ENCODE peak calls at places on chromosomes 3 and 15, in ten cellular contexts. One of them, this sample, is unnamed.
A peak's percentile ranks its signal among the peaks of the same experiment; 100 is the strongest.

GRCh38 chr3:8480699-8481098 is 20.9 kb upstream of the LMCD1 start:
- DNase-seq in GM12865: no peak
- DNase-seq in left cardiac atrium: no peak
- DNase-seq in fibroblast of pulmonary artery: no peak
- DNase-seq in RCC 7860: no peak
- DNase-seq in stimulated activated CD4-positive, alpha-beta T cell treated with anti-CD3 and anti-CD28 coated beads, Interleukin-4, amount 100 ng/mL, for 24 hours: no peak
- DNase-seq in ovary: no peak
- DNase-seq in SW480: no peak
- DNase-seq in midbrain: no peak
- DNase-seq in amygdala: no peak
- DNase-seq in this sample: no peak

GRCh38 chr15:41969851-41970431 is 2.4 kb downstream of the EHD4 start:
- DNase-seq in GM12865: peak; percentile 91
- DNase-seq in left cardiac atrium: no peak
- DNase-seq in fibroblast of pulmonary artery: no peak
- DNase-seq in RCC 7860: peak; percentile 41
- DNase-seq in stimulated activated CD4-positive, alpha-beta T cell treated with anti-CD3 and anti-CD28 coated beads, Interleukin-4, amount 100 ng/mL, for 24 hours: peak; percentile 17
- DNase-seq in ovary: no peak
- DNase-seq in SW480: peak; percentile 51
- DNase-seq in midbrain: no peak
- DNase-seq in amygdala: no peak
- DNase-seq in this sample: no peak

GRCh38 chr15:36218322-36218721 is 361.1 kb upstream of the CDIN1 start:
- DNase-seq in GM12865: no peak
- DNase-seq in left cardiac atrium: no peak
- DNase-seq in fibroblast of pulmonary artery: no peak
- DNase-seq in RCC 7860: no peak
- DNase-seq in stimulated activated CD4-positive, alpha-beta T cell treated with anti-CD3 and anti-CD28 coated beads, Interleukin-4, amount 100 ng/mL, for 24 hours: no peak
- DNase-seq in ovary: no peak
- DNase-seq in SW480: no peak
- DNase-seq in midbrain: no peak
- DNase-seq in amygdala: no peak
- DNase-seq in this sample: no peak

GRCh38 chr3:105067361-105067760 is 299.3 kb upstream of the ALCAM start:
- DNase-seq in GM12865: no peak
- DNase-seq in left cardiac atrium: no peak
- DNase-seq in fibroblast of pulmonary artery: no peak
- DNase-seq in RCC 7860: no peak
- DNase-seq in stimulated activated CD4-positive, alpha-beta T cell treated with anti-CD3 and anti-CD28 coated beads, Interleukin-4, amount 100 ng/mL, for 24 hours: no peak
- DNase-seq in ovary: no peak
- DNase-seq in SW480: no peak
- DNase-seq in midbrain: no peak
- DNase-seq in amygdala: no peak
- DNase-seq in this sample: no peak

GRCh38 chr3:10008588-10009344 is 17.5 kb upstream of the FANCD2 start:
- DNase-seq in GM12865: peak; percentile 85
- DNase-seq in left cardiac atrium: peak; percentile 89
- DNase-seq in fibroblast of pulmonary artery: peak; percentile 76
- DNase-seq in RCC 7860: no peak
- DNase-seq in stimulated activated CD4-positive, alpha-beta T cell treated with anti-CD3 and anti-CD28 coated beads, Interleukin-4, amount 100 ng/mL, for 24 hours: peak; percentile 84
- DNase-seq in ovary: peak; percentile 92
- DNase-seq in SW480: peak; percentile 57
- DNase-seq in midbrain: peak; percentile 75
- DNase-seq in amygdala: peak; percentile 54
- DNase-seq in this sample: peak; percentile 73

GRCh38 chr3:129061077-129061887 is 703 bp downstream of the GP9 start:
- DNase-seq in GM12865: no peak
- DNase-seq in left cardiac atrium: no peak
- DNase-seq in fibroblast of pulmonary artery: no peak
- DNase-seq in RCC 7860: no peak
- DNase-seq in stimulated activated CD4-positive, alpha-beta T cell treated with anti-CD3 and anti-CD28 coated beads, Interleukin-4, amount 100 ng/mL, for 24 hours: no peak
- DNase-seq in ovary: no peak
- DNase-seq in SW480: no peak
- DNase-seq in midbrain: no peak
- DNase-seq in amygdala: no peak
- DNase-seq in this sample: no peak

GRCh38 chr3:131976448-131976847 is 58.4 kb downstream of the CPNE4 start:
- DNase-seq in GM12865: no peak
- DNase-seq in left cardiac atrium: no peak
- DNase-seq in fibroblast of pulmonary artery: no peak
- DNase-seq in RCC 7860: no peak
- DNase-seq in stimulated activated CD4-positive, alpha-beta T cell treated with anti-CD3 and anti-CD28 coated beads, Interleukin-4, amount 100 ng/mL, for 24 hours: no peak
- DNase-seq in ovary: no peak
- DNase-seq in SW480: no peak
- DNase-seq in midbrain: no peak
- DNase-seq in amygdala: no peak
- DNase-seq in this sample: no peak

GRCh38 chr15:77966540-77967290 is 110.8 kb downstream of the TBC1D2B start:
- DNase-seq in GM12865: peak; percentile 57
- DNase-seq in left cardiac atrium: no peak
- DNase-seq in fibroblast of pulmonary artery: peak; percentile 58
- DNase-seq in RCC 7860: peak; percentile 38
- DNase-seq in stimulated activated CD4-positive, alpha-beta T cell treated with anti-CD3 and anti-CD28 coated beads, Interleukin-4, amount 100 ng/mL, for 24 hours: peak; percentile 65
- DNase-seq in ovary: no peak
- DNase-seq in SW480: peak; percentile 47
- DNase-seq in midbrain: peak; percentile 52
- DNase-seq in amygdala: peak; percentile 16
- DNase-seq in this sample: peak; percentile 23

GRCh38 chr15:86079491-86080266 is at the start of gene AGBL1:
- DNase-seq in GM12865: no peak
- DNase-seq in left cardiac atrium: no peak
- DNase-seq in fibroblast of pulmonary artery: no peak
- DNase-seq in RCC 7860: no peak
- DNase-seq in stimulated activated CD4-positive, alpha-beta T cell treated with anti-CD3 and anti-CD28 coated beads, Interleukin-4, amount 100 ng/mL, for 24 hours: no peak
- DNase-seq in ovary: no peak
- DNase-seq in SW480: no peak
- DNase-seq in midbrain: no peak
- DNase-seq in amygdala: no peak
- DNase-seq in this sample: no peak

GRCh38 chr3:27590437-27591320 is 106.5 kb upstream of the SLC4A7 start:
- DNase-seq in GM12865: no peak
- DNase-seq in left cardiac atrium: no peak
- DNase-seq in fibroblast of pulmonary artery: peak; percentile 78
- DNase-seq in RCC 7860: peak; percentile 46
- DNase-seq in stimulated activated CD4-positive, alpha-beta T cell treated with anti-CD3 and anti-CD28 coated beads, Interleukin-4, amount 100 ng/mL, for 24 hours: peak; percentile 21
- DNase-seq in ovary: no peak
- DNase-seq in SW480: no peak
- DNase-seq in midbrain: peak; percentile 38
- DNase-seq in amygdala: no peak
- DNase-seq in this sample: no peak

GRCh38 chr3:148796799-148797198 is 30.8 kb upstream of the CPB1 start:
- DNase-seq in GM12865: no peak
- DNase-seq in left cardiac atrium: no peak
- DNase-seq in fibroblast of pulmonary artery: no peak
- DNase-seq in RCC 7860: no peak
- DNase-seq in stimulated activated CD4-positive, alpha-beta T cell treated with anti-CD3 and anti-CD28 coated beads, Interleukin-4, amount 100 ng/mL, for 24 hours: no peak
- DNase-seq in ovary: no peak
- DNase-seq in SW480: peak; percentile 82
- DNase-seq in midbrain: no peak
- DNase-seq in amygdala: no peak
- DNase-seq in this sample: no peak

GRCh38 chr15:40477703-40478269 is 7.0 kb downstream of the CHST14 start:
- DNase-seq in GM12865: no peak
- DNase-seq in left cardiac atrium: no peak
- DNase-seq in fibroblast of pulmonary artery: no peak
- DNase-seq in RCC 7860: no peak
- DNase-seq in stimulated activated CD4-positive, alpha-beta T cell treated with anti-CD3 and anti-CD28 coated beads, Interleukin-4, amount 100 ng/mL, for 24 hours: no peak
- DNase-seq in ovary: no peak
- DNase-seq in SW480: no peak
- DNase-seq in midbrain: no peak
- DNase-seq in amygdala: no peak
- DNase-seq in this sample: no peak

GRCh38 chr15:69341356-69341755 is 42.6 kb downstream of the PAQR5 start:
- DNase-seq in GM12865: no peak
- DNase-seq in left cardiac atrium: no peak
- DNase-seq in fibroblast of pulmonary artery: no peak
- DNase-seq in RCC 7860: no peak
- DNase-seq in stimulated activated CD4-positive, alpha-beta T cell treated with anti-CD3 and anti-CD28 coated beads, Interleukin-4, amount 100 ng/mL, for 24 hours: no peak
- DNase-seq in ovary: no peak
- DNase-seq in SW480: no peak
- DNase-seq in midbrain: no peak
- DNase-seq in amygdala: no peak
- DNase-seq in this sample: no peak

GRCh38 chr15:100533934-100534333 is 5.2 kb upstream of the CERS3 start:
- DNase-seq in GM12865: no peak
- DNase-seq in left cardiac atrium: no peak
- DNase-seq in fibroblast of pulmonary artery: no peak
- DNase-seq in RCC 7860: no peak
- DNase-seq in stimulated activated CD4-positive, alpha-beta T cell treated with anti-CD3 and anti-CD28 coated beads, Interleukin-4, amount 100 ng/mL, for 24 hours: no peak
- DNase-seq in ovary: no peak
- DNase-seq in SW480: no peak
- DNase-seq in midbrain: no peak
- DNase-seq in amygdala: no peak
- DNase-seq in this sample: no peak

GRCh38 chr3:141294848-141295247 is 63.2 kb downstream of the PXYLP1 start:
- DNase-seq in GM12865: no peak
- DNase-seq in left cardiac atrium: no peak
- DNase-seq in fibroblast of pulmonary artery: peak; percentile 68
- DNase-seq in RCC 7860: peak; percentile 65
- DNase-seq in stimulated activated CD4-positive, alpha-beta T cell treated with anti-CD3 and anti-CD28 coated beads, Interleukin-4, amount 100 ng/mL, for 24 hours: no peak
- DNase-seq in ovary: no peak
- DNase-seq in SW480: no peak
- DNase-seq in midbrain: no peak
- DNase-seq in amygdala: no peak
- DNase-seq in this sample: no peak

GRCh38 chr15:25268166-25268565 is 170.7 kb downstream of the UBE3A start:
- DNase-seq in GM12865: no peak
- DNase-seq in left cardiac atrium: no peak
- DNase-seq in fibroblast of pulmonary artery: no peak
- DNase-seq in RCC 7860: no peak
- DNase-seq in stimulated activated CD4-positive, alpha-beta T cell treated with anti-CD3 and anti-CD28 coated beads, Interleukin-4, amount 100 ng/mL, for 24 hours: no peak
- DNase-seq in ovary: no peak
- DNase-seq in SW480: no peak
- DNase-seq in midbrain: no peak
- DNase-seq in amygdala: no peak
- DNase-seq in this sample: no peak

GRCh38 chr15:88535100-88535499 is 11.4 kb downstream of the DET1 start:
- DNase-seq in GM12865: no peak
- DNase-seq in left cardiac atrium: no peak
- DNase-seq in fibroblast of pulmonary artery: peak; percentile 27
- DNase-seq in RCC 7860: no peak
- DNase-seq in stimulated activated CD4-positive, alpha-beta T cell treated with anti-CD3 and anti-CD28 coated beads, Interleukin-4, amount 100 ng/mL, for 24 hours: no peak
- DNase-seq in ovary: no peak
- DNase-seq in SW480: no peak
- DNase-seq in midbrain: no peak
- DNase-seq in amygdala: no peak
- DNase-seq in this sample: no peak

GRCh38 chr3:187968883-187969580 is 184.9 kb upstream of the LPP start:
- DNase-seq in GM12865: no peak
- DNase-seq in left cardiac atrium: peak; percentile 36
- DNase-seq in fibroblast of pulmonary artery: peak; percentile 84
- DNase-seq in RCC 7860: no peak
- DNase-seq in stimulated activated CD4-positive, alpha-beta T cell treated with anti-CD3 and anti-CD28 coated beads, Interleukin-4, amount 100 ng/mL, for 24 hours: no peak
- DNase-seq in ovary: peak; percentile 56
- DNase-seq in SW480: no peak
- DNase-seq in midbrain: no peak
- DNase-seq in amygdala: no peak
- DNase-seq in this sample: no peak

GRCh38 chr3:102354818-102355515 is 79.8 kb upstream of the ZPLD1 start:
- DNase-seq in GM12865: no peak
- DNase-seq in left cardiac atrium: no peak
- DNase-seq in fibroblast of pulmonary artery: peak; percentile 76
- DNase-seq in RCC 7860: no peak
- DNase-seq in stimulated activated CD4-positive, alpha-beta T cell treated with anti-CD3 and anti-CD28 coated beads, Interleukin-4, amount 100 ng/mL, for 24 hours: no peak
- DNase-seq in ovary: no peak
- DNase-seq in SW480: peak; percentile 21
- DNase-seq in midbrain: no peak
- DNase-seq in amygdala: no peak
- DNase-seq in this sample: no peak

GRCh38 chr3:70120360-70120966 is 120.9 kb downstream of the SAMMSON start:
- DNase-seq in GM12865: peak; percentile 92
- DNase-seq in left cardiac atrium: peak; percentile 62
- DNase-seq in fibroblast of pulmonary artery: peak; percentile 74
- DNase-seq in RCC 7860: peak; percentile 27
- DNase-seq in stimulated activated CD4-positive, alpha-beta T cell treated with anti-CD3 and anti-CD28 coated beads, Interleukin-4, amount 100 ng/mL, for 24 hours: peak; percentile 67
- DNase-seq in ovary: no peak
- DNase-seq in SW480: peak; percentile 51
- DNase-seq in midbrain: peak; percentile 6
- DNase-seq in amygdala: peak; percentile 2
- DNase-seq in this sample: no peak

GRCh38 chr3:71652786-71653419 is 69.4 kb upstream of the FOXP1 start:
- DNase-seq in GM12865: peak; percentile 20
- DNase-seq in left cardiac atrium: peak; percentile 40
- DNase-seq in fibroblast of pulmonary artery: peak; percentile 75
- DNase-seq in RCC 7860: peak; percentile 62
- DNase-seq in stimulated activated CD4-positive, alpha-beta T cell treated with anti-CD3 and anti-CD28 coated beads, Interleukin-4, amount 100 ng/mL, for 24 hours: peak; percentile 25
- DNase-seq in ovary: peak; percentile 32
- DNase-seq in SW480: peak; percentile 77
- DNase-seq in midbrain: peak; percentile 71
- DNase-seq in amygdala: no peak
- DNase-seq in this sample: peak; percentile 8

GRCh38 chr3:10357592-10358308 is 36.8 kb upstream of the SEC13 start:
- DNase-seq in GM12865: peak; percentile 45
- DNase-seq in left cardiac atrium: peak; percentile 59
- DNase-seq in fibroblast of pulmonary artery: peak; percentile 89
- DNase-seq in RCC 7860: peak; percentile 44
- DNase-seq in stimulated activated CD4-positive, alpha-beta T cell treated with anti-CD3 and anti-CD28 coated beads, Interleukin-4, amount 100 ng/mL, for 24 hours: no peak
- DNase-seq in ovary: no peak
- DNase-seq in SW480: peak; percentile 11
- DNase-seq in midbrain: no peak
- DNase-seq in amygdala: no peak
- DNase-seq in this sample: no peak

GRCh38 chr15:73994419-73994883 is at the start of gene PML:
- DNase-seq in GM12865: peak; percentile 96
- DNase-seq in left cardiac atrium: peak; percentile 98
- DNase-seq in fibroblast of pulmonary artery: peak; percentile 94
- DNase-seq in RCC 7860: peak; percentile 88
- DNase-seq in stimulated activated CD4-positive, alpha-beta T cell treated with anti-CD3 and anti-CD28 coated beads, Interleukin-4, amount 100 ng/mL, for 24 hours: peak; percentile 95
- DNase-seq in ovary: peak; percentile 97
- DNase-seq in SW480: peak; percentile 93
- DNase-seq in midbrain: peak; percentile 96
- DNase-seq in amygdala: peak; percentile 87
- DNase-seq in this sample: peak; percentile 93

GRCh38 chr3:37171144-37171543 is 3.2 kb downstream of the LRRFIP2 start:
- DNase-seq in GM12865: no peak
- DNase-seq in left cardiac atrium: peak; percentile 39
- DNase-seq in fibroblast of pulmonary artery: no peak
- DNase-seq in RCC 7860: no peak
- DNase-seq in stimulated activated CD4-positive, alpha-beta T cell treated with anti-CD3 and anti-CD28 coated beads, Interleukin-4, amount 100 ng/mL, for 24 hours: no peak
- DNase-seq in ovary: no peak
- DNase-seq in SW480: no peak
- DNase-seq in midbrain: no peak
- DNase-seq in amygdala: no peak
- DNase-seq in this sample: no peak

GRCh38 chr15:77035999-77036471 is 34.9 kb downstream of the TSPAN3 start:
- DNase-seq in GM12865: no peak
- DNase-seq in left cardiac atrium: no peak
- DNase-seq in fibroblast of pulmonary artery: no peak
- DNase-seq in RCC 7860: no peak
- DNase-seq in stimulated activated CD4-positive, alpha-beta T cell treated with anti-CD3 and anti-CD28 coated beads, Interleukin-4, amount 100 ng/mL, for 24 hours: no peak
- DNase-seq in ovary: no peak
- DNase-seq in SW480: no peak
- DNase-seq in midbrain: no peak
- DNase-seq in amygdala: no peak
- DNase-seq in this sample: no peak

GRCh38 chr3:98010194-98010882 is 24.8 kb downstream of the GABRR3 start:
- DNase-seq in GM12865: no peak
- DNase-seq in left cardiac atrium: no peak
- DNase-seq in fibroblast of pulmonary artery: no peak
- DNase-seq in RCC 7860: no peak
- DNase-seq in stimulated activated CD4-positive, alpha-beta T cell treated with anti-CD3 and anti-CD28 coated beads, Interleukin-4, amount 100 ng/mL, for 24 hours: no peak
- DNase-seq in ovary: no peak
- DNase-seq in SW480: no peak
- DNase-seq in midbrain: no peak
- DNase-seq in amygdala: no peak
- DNase-seq in this sample: no peak

GRCh38 chr15:70098170-70098460 is 398 bp upstream of the TLE3 start:
- DNase-seq in GM12865: peak; percentile 26
- DNase-seq in left cardiac atrium: no peak
- DNase-seq in fibroblast of pulmonary artery: no peak
- DNase-seq in RCC 7860: no peak
- DNase-seq in stimulated activated CD4-positive, alpha-beta T cell treated with anti-CD3 and anti-CD28 coated beads, Interleukin-4, amount 100 ng/mL, for 24 hours: no peak
- DNase-seq in ovary: no peak
- DNase-seq in SW480: peak; percentile 73
- DNase-seq in midbrain: no peak
- DNase-seq in amygdala: no peak
- DNase-seq in this sample: no peak

GRCh38 chr15:47806008-47806407 is 88.7 kb downstream of the SEMA6D start:
- DNase-seq in GM12865: no peak
- DNase-seq in left cardiac atrium: no peak
- DNase-seq in fibroblast of pulmonary artery: no peak
- DNase-seq in RCC 7860: no peak
- DNase-seq in stimulated activated CD4-positive, alpha-beta T cell treated with anti-CD3 and anti-CD28 coated beads, Interleukin-4, amount 100 ng/mL, for 24 hours: no peak
- DNase-seq in ovary: no peak
- DNase-seq in SW480: no peak
- DNase-seq in midbrain: no peak
- DNase-seq in amygdala: no peak
- DNase-seq in this sample: no peak

This sample was measured in C1 segment of cervical spinal cord.